ENCODE peak calls at places on chromosomes 3 and 15, in seven cellular contexts. B, P, S, A, Z, E and U are unnamed samples.

GRCh38 chr3:78858165-78858564 is 909.6 kb downstream of the ROBO1 start:
- DNase-seq in S (no peak), B (no peak), E (no peak), A (no peak), P (no peak), Z (no peak), U (no peak)

GRCh38 chr3:194808709-194809108 is 123.0 kb downstream of the FAM43A start:
- DNase-seq in S (no peak), B (no peak), P (no peak), A (peak), E (no peak), Z (no peak), U (no peak)

GRCh38 chr15:68885070-68885469 is 45.3 kb upstream of the SPESP1 start:
- DNase-seq in A (peak), B (no peak), E (no peak), P (no peak), Z (no peak), S (no peak), U (no peak)

GRCh38 chr3:108388136-108389132 is 92.1 kb downstream of the HHLA2 start:
- DNase-seq in E (no peak), B (no peak), A (no peak), S (no peak), P (no peak), Z (no peak), U (no peak)

GRCh38 chr15:57134877-57135276 is 216.4 kb downstream of the TCF12 start:
- DNase-seq in A (no peak), S (no peak), Z (no peak), E (no peak), B (no peak), P (no peak), U (no peak)

GRCh38 chr15:62068071-62068786 is 1.5 kb downstream of the C2CD4A start:
- DNase-seq in S (no peak), A (no peak), E (peak), B (peak), P (no peak), Z (peak), U (peak)

GRCh38 chr3:51961607-51962569 is 5.4 kb downstream of the PCBP4 start:
- DNase-seq in P (no peak), E (no peak), Z (no peak), S (no peak), B (no peak), A (no peak), U (no peak)

GRCh38 chr3:29695201-29695904 is 414.5 kb downstream of the RBMS3 start:
- DNase-seq in S (no peak), B (no peak), Z (no peak), A (peak), P (no peak), E (no peak), U (no peak)

GRCh38 chr3:5022187-5022965 is 43.1 kb downstream of the BHLHE40 start:
- DNase-seq in S (no peak), Z (no peak), B (no peak), P (no peak), E (no peak), A (peak), U (no peak)

GRCh38 chr15:29451201-29451781 is 181.7 kb upstream of the NSMCE3 start:
- DNase-seq in Z (no peak), B (peak), S (no peak), E (no peak), P (no peak), A (no peak), U (no peak)

GRCh38 chr3:146164071-146164470 is 3.1 kb upstream of the PLOD2 start:
- DNase-seq in B (no peak), P (no peak), Z (no peak), E (no peak), A (no peak), S (no peak), U (no peak)

GRCh38 chr3:48919215-48920138 is 835 bp downstream of the ARIH2 start:
- DNase-seq in B (no peak), A (peak), Z (peak), P (no peak), S (no peak), E (peak), U (peak)

GRCh38 chr15:63048115-63048985 is 5.8 kb downstream of the TPM1 start:
- DNase-seq in S (peak), B (peak), E (peak), A (peak), P (peak), Z (peak), U (peak)

GRCh38 chr3:169822091-169822490 is 9.4 kb upstream of the LRRC34 start:
- DNase-seq in B (no peak), A (no peak), S (no peak), P (no peak), Z (no peak), E (no peak), U (no peak)

GRCh38 chr3:194086251-194087075 is 49.5 kb upstream of the HES1 start:
- DNase-seq in B (no peak), P (no peak), A (no peak), S (no peak), Z (no peak), E (no peak), U (no peak)